ENCODE peak calls at places on chromosomes 12 and 14, in five cellular contexts. T is HCT116, W is GM23338, J is tibial artery, Q is left ventricle myocardium inferior. A is an unnamed sample.
A peak's percentile ranks its signal among the peaks of the same experiment; 100 is the strongest.

GRCh38 chr14:64194404-64194803 is 99.8 kb downstream of the ESR2 start:
- DNase-seq in Q (no peak), W (no peak), J (no peak), T (no peak), A (no peak)

GRCh38 chr12:24718641-24719040 is 230.3 kb downstream of the BCAT1 start:
- DNase-seq in T (no peak), Q (no peak), J (no peak), W (no peak), A (no peak)

GRCh38 chr14:103663506-103663905 is 34.5 kb downstream of the KLC1 start:
- DNase-seq in T (no peak), W (no peak), J (no peak), Q (no peak), A (no peak)

GRCh38 chr14:102831163-102831804 is 54.0 kb downstream of the TRAF3 start:
- DNase-seq in J (no peak), T (no peak), W (no peak), Q (no peak), A (no peak)

GRCh38 chr12:86290615-86291014 is 34.4 kb upstream of the MGAT4C start:
- DNase-seq in Q (no peak), J (no peak), T (no peak), W (no peak), A (no peak)

GRCh38 chr12:13404631-13405473 is 208.3 kb downstream of the EMP1 start:
- DNase-seq in T (no peak), J (no peak), W (no peak), Q (no peak), A (no peak)

GRCh38 chr12:58491296-58491695 is 429.0 kb downstream of the LRIG3 start:
- DNase-seq in T (no peak), Q (no peak), W (no peak), J (no peak), A (no peak)

GRCh38 chr12:102511575-102511974 is 31.2 kb upstream of the IGF1 start:
- DNase-seq in W (no peak), J (no peak), T (no peak), Q (no peak), A (no peak)

GRCh38 chr12:78407722-78408121 is 456.9 kb upstream of the SYT1 start:
- DNase-seq in T (no peak), J (no peak), W (no peak), Q (no peak), A (no peak)

DNA sequence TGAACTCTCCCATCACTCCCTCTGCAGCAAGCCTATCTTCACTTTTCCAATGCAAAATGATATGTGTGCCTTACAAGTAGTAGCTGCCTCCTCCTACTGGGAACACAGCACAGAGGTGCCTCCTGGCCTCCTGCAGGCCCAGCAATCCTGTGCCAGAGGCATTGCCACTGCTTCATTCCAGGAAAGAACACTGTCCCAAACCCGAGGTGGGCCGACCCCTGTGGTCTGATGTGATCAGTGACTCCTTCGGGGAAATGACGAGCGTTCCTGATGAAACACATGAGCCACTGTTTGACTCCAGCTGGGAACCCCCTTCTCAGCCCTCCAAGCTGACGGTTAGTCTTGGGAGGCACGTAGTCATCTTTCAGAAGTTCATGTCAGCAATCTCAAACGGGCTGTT is 19.5 kb downstream of the PSMC1 start:
- DNase-seq in J (no peak), Q (no peak), W (no peak), T (no peak), A (peak; percentile 51)
- H3K36me3 ChIP-seq in J (peaks cover 87% of the 10 kb centered on the region), Q (peaks cover 74% of the 10 kb centered on the region), W (peaks cover 20% of the 10 kb centered on the region), T (peaks cover 18% of the 10 kb centered on the region), A (peaks cover 55% of the 10 kb centered on the region)

DNA sequence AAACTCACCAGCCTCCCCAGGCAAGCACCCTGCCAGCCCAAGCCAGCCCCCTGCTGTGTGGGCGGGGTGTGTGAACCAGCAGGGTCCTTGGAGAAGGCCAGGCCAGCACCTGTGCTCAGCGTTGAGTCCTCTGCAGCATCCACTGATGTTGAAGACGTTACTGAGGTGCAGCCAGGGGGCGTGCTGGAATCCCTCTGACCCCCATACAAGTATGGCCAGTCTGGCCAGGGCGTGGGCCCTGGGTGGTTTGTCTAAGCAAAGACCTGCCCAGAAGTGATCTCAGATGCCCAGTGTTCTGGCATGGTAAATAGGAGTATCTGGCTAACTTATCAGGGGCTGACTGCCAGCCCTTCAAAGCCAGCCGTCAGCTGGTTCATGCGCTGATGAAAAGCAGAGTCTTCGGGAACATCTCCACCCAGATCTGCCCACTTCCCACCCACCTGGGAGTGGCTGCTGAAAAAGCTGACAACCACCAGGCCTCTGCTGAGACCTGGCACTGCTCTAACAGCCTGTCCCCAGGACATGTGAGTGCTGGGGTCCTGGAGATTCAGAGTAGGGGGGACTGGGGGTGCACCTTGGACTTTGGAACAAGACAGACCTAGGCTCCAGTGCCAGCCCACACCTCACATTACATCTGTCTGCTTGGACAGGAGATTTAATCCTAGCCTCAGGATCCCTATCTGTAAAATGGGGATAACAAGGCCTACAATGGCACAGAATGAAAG is 41.1 kb downstream of the ACTN1 start:
- DNase-seq in J (peak; percentile 58), T (no peak), Q (peak; percentile 58), W (peak; percentile 63), A (peak; percentile 66)
- TF ChIP-seq CTCF in J (no peak), T (peak; percentile 31), Q (peak; percentile 52), W (peak; percentile 51), A (no peak)

DNA sequence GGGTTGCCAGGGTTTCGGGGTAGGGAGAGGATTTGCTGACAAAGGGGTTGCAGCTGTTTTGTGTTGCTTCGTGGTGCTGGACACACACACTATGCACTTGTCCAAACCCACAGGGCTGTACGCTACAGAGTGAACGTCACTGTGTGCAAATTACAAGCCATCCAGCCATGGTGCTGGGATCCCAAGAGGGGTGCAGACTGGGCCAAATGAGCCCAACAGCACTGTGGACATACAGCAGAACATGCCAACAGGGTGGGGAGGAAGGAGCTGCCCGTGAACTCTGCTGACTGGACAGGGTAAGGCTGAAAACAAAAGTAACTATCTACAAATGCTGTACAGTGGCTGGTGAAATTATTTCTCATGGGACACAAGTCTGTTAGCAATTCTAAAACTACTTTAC is 25.2 kb downstream of the POLE start:
- DNase-seq in Q (no peak), J (no peak), W (no peak), T (no peak), A (no peak)
- H3K4me3 ChIP-seq in Q (no peak overlapping the region), J (no peak overlapping the region), W (no peak overlapping the region), T (no peak overlapping the region), A (no peak overlapping the region)

GRCh38 chr12:52398176-52398575 is 8.0 kb downstream of the KRT82 start:
- DNase-seq in W (no peak), Q (no peak), T (no peak), J (no peak), A (no peak)
- H3K36me3 ChIP-seq in W (no peaks in the 10 kb centered on the region), Q (no peaks in the 10 kb centered on the region), T (no peaks in the 10 kb centered on the region), J (no peaks in the 10 kb centered on the region), A (no peaks in the 10 kb centered on the region)

DNA sequence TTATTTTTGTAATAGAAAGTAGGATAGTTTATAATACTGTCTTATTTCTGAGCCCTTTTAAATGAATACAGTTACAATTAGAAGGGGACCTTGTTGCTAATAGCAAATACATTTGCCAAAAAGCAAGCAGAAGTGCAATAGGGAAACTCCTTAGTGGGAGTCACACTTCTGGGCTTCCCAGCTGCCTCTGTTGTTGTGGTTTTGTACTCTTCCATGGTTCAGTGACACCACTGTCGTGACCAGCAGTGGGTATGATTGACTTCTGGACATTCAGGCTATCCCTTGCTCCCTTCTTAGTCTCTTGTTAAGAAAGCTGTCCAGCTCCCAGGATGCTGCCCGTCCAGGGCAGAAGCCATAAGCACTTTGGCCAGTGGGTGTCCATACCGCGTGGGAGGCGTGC is 22.6 kb downstream of the TCTN1 start:
- DNase-seq in W (no peak), Q (no peak), J (no peak), T (no peak), A (no peak)
- TF ChIP-seq CTCF in W (no peak), Q (no peak), J (no peak), T (no peak), A (no peak)

A was measured in adrenal gland.